ENCODE peak calls at places on chromosomes 2 and 18, in five cellular contexts. F is epithelial cell of esophagus; A is IMR-90; B is astrocyte; N is naive thymus-derived CD4-positive, alpha-beta T cell. I is an unnamed sample.

GRCh38 chr2:68715353-68716041 is 19.1 kb upstream of the ARHGAP25 start:
- DNase-seq in B (peak), F (peak), A (peak), N (no peak), I (no peak)

GRCh38 chr2:238947243-238947760 is 99.4 kb downstream of the TWIST2 start:
- DNase-seq in N (no peak), B (no peak), A (no peak), F (no peak), I (no peak)

GRCh38 chr2:159089543-159089942 is 121.1 kb downstream of the TANC1 start:
- DNase-seq in A (no peak), N (no peak), B (no peak), F (no peak), I (peak)

GRCh38 chr2:16656784-16657391 is 8.7 kb downstream of the CYRIA start:
- DNase-seq in A (no peak), N (no peak), F (no peak), B (no peak), I (peak)

GRCh38 chr2:85180322-85181092 is 47.3 kb downstream of the TCF7L1 start:
- DNase-seq in B (no peak), F (no peak), A (no peak), N (no peak), I (no peak)

GRCh38 chr18:6001867-6002266 is 106.5 kb upstream of the TMEM200C start:
- DNase-seq in B (peak), F (no peak), A (peak), N (no peak), I (no peak)

GRCh38 chr2:208112969-208113368 is 11.4 kb downstream of the CRYGD start:
- DNase-seq in N (no peak), B (no peak), A (no peak), F (no peak), I (no peak)

GRCh38 chr2:178404380-178404767 is 46.6 kb downstream of the PRKRA start:
- DNase-seq in B (peak), N (no peak), A (peak), F (peak), I (no peak)

GRCh38 chr2:54638103-54638502 is 85.4 kb upstream of the EML6 start:
- DNase-seq in F (no peak), A (no peak), N (no peak), B (no peak), I (no peak)

GRCh38 chr2:218953366-218953954 is 6.0 kb upstream of the CDK5R2 start:
- DNase-seq in B (no peak), A (no peak), N (no peak), F (no peak), I (no peak)

GRCh38 chr2:65443509-65444200 is 11.3 kb upstream of the SPRED2 start:
- DNase-seq in N (no peak), F (no peak), B (no peak), A (no peak), I (no peak)

GRCh38 chr2:44268259-44268649 is 7.0 kb upstream of the SLC3A1 start:
- DNase-seq in A (peak), B (peak), F (peak), N (no peak), I (no peak)

GRCh38 chr2:33500177-33500576 is 23.7 kb downstream of the RASGRP3 start:
- DNase-seq in N (no peak), A (no peak), B (no peak), F (no peak), I (no peak)

GRCh38 chr2:88735853-88736252 is 44.4 kb downstream of the RPIA start:
- DNase-seq in A (no peak), B (no peak), N (no peak), F (peak), I (no peak)

GRCh38 chr2:216538538-216538937 is 39.9 kb downstream of the RPL37A start:
- DNase-seq in B (no peak), N (no peak), A (no peak), F (no peak), I (no peak)

GRCh38 chr2:233280114-233280693 is 27.4 kb upstream of the SAG start:
- DNase-seq in F (no peak), B (no peak), A (no peak), N (no peak), I (no peak)

GRCh38 chr2:10042301-10043161 is 819 bp upstream of the KLF11 start:
- DNase-seq in F (peak), A (peak), B (peak), N (peak), I (peak)

GRCh38 chr2:144836635-144837350 is 316.9 kb upstream of the ZEB2 start:
- DNase-seq in F (no peak), A (peak), N (no peak), B (peak), I (no peak)

GRCh38 chr2:183665403-183665802 is 541.2 kb downstream of the NUP35 start:
- DNase-seq in A (no peak), N (no peak), F (no peak), B (peak), I (no peak)

GRCh38 chr2:190407246-190407661 is 901 bp upstream of the MFSD6 start:
- DNase-seq in A (no peak), F (no peak), N (peak), B (no peak), I (no peak)

DNA sequence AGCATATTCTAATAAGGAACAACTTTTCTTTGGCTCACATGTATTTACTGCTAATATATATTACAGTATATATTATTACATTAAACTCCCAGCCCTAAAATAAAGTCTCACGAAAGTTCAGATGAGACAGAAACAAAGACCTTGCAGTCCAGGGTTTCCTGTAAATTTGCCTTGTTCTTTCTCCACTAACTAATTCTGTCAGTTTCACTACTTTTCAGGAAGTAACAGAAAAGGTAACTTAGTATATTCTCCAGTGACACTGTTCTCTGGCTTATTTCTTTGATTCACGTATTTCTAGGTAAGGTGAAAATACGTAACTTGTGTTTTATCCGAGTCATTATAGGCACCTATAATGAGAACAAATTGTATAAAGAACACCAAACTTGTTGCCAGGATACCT is 35.2 kb downstream of the HDLBP start:
- DNase-seq in F (no peak), N (no peak), B (no peak), A (no peak), I (no peak)
- H3K4me3 ChIP-seq in F (no peak), N (no peak), B (no peak), A (no peak), I (no peak)

GRCh38 chr2:203814661-203815540 is 52.7 kb upstream of the CTLA4 start:
- DNase-seq in F (peak), A (peak), B (peak), N (peak), I (peak)
- H3K4me3 ChIP-seq in F (no peak), A (no peak), B (no peak), N (peak), I (peak)

DNA sequence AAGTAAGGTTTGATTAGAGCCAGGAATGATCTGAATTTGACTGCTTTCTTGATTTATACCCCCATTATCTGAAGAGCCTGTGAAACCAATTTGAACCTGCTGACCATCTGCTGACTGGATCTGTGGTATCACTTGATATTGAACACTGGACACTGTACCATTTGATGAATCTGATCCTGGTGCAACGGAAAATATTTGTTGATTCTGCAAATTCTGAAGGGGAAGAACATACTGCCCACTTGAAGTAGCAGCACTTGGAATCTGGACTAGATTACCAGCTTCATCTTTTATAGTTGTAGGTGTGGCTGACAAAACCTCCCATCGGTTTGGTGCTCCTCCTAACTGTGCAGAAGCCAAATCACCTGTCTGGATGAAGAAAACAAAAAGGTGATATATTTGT is 9.3 kb downstream of the SP3 start:
- DNase-seq in A (no peak), B (no peak), F (no peak), N (no peak), I (no peak)
- H3K4me3 ChIP-seq in A (no peak), B (no peak), F (no peak), N (no peak), I (no peak)

GRCh38 chr18:3874593-3874992 is 424.6 kb downstream of the TGIF1 start:
- DNase-seq in A (no peak), N (no peak), B (no peak), F (no peak), I (no peak)
- H3K4me3 ChIP-seq in A (no peak), N (no peak), B (no peak), F (no peak), I (no peak)

GRCh38 chr2:121699421-121700328 is 37.0 kb downstream of the NIFK start:
- DNase-seq in F (peak), N (peak), B (peak), A (peak), I (peak)
- H3K4me3 ChIP-seq in F (no peak), N (peak), B (no peak), A (no peak), I (no peak)

GRCh38 chr2:72334806-72335205 is 187.1 kb upstream of the CYP26B1 start:
- DNase-seq in F (no peak), B (no peak), N (no peak), A (no peak), I (no peak)
- H3K4me3 ChIP-seq in F (no peak), B (no peak), N (no peak), A (no peak), I (no peak)

GRCh38 chr2:120596990-120597594 is 138.6 kb upstream of the GLI2 start:
- DNase-seq in A (peak), F (no peak), B (peak), N (no peak), I (peak)
- H3K4me3 ChIP-seq in A (no peak), F (no peak), B (no peak), N (no peak), I (no peak)

GRCh38 chr2:176106636-176107539 is at the start of gene HOXD11:
- DNase-seq in B (no peak), A (no peak), F (peak), N (no peak), I (no peak)

GRCh38 chr2:176103634-176104337 is 3.3 kb upstream of the HOXD11 start:
- DNase-seq in B (no peak), A (no peak), F (no peak), N (no peak), I (no peak)

GRCh38 chr2:176104338-176105077 is 2.6 kb upstream of the HOXD11 start:
- DNase-seq in A (no peak), N (no peak), F (no peak), B (no peak), I (no peak)

GRCh38 chr2:176105727-176106635 is 1.1 kb upstream of the HOXD11 start:
- DNase-seq in N (no peak), A (no peak), F (no peak), B (no peak), I (peak)

GRCh38 chr2:176105078-176105726 is 1.9 kb upstream of the HOXD11 start:
- DNase-seq in F (no peak), B (no peak), A (no peak), N (no peak), I (no peak)
- H3K4me3 ChIP-seq in F (no peak), B (no peak), A (no peak), N (no peak), I (no peak)

DNA sequence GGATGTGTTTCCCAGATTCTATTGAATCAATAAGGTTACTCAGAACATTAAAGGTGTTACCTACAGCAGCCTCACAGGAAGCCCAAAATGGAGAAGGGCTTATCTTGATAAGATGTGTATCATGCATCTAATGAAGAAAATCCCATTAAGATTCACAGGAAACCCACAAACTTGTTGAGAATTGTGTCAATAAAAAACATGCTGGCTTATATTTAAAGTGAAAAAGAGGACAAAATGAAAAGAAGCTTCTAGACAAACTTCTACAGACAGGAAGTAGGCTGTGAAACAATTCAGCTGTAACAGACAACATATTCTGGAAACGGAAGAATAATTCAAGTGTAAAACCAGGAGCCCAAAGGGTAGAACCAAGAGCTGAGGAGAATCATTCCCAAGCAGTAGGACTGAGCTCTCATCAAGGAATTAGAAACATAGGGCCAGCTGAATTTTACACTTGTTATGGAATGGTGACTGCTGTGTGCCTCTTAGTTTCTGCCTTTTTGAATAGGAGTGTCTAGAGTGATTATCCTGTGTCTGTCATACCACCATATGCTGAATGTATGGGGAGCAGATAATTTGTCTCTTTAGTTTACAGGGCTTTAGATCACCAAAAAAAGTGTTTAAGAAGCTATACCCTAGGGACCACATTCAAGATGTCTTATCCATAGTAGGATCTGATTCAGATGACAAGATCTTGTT is 9.6 kb downstream of the IMMT start:
- DNase-seq in A (no peak), F (no peak), B (no peak), N (peak), I (no peak)
- H3K4me3 ChIP-seq in A (no peak), F (no peak), B (no peak), N (peak), I (no peak)

GRCh38 chr18:64987096-64987495 is 763.7 kb upstream of the CDH7 start:
- DNase-seq in B (no peak), N (no peak), A (no peak), F (peak), I (no peak)
- H3K4me3 ChIP-seq in B (no peak), N (no peak), A (no peak), F (no peak), I (no peak)